ENCODE peak calls at places on chromosomes 1 and 21, in four cellular contexts. One of them, this sample, is unnamed.

GRCh38 chr1:116558140-116558549 is 12.7 kb downstream of the CD58 start:
- ATAC-seq in heart left ventricle: no peak
- ATAC-seq in body of pancreas: no peak
- ATAC-seq in right lobe of liver: no peak
- ATAC-seq in this sample: no peak

GRCh38 chr1:152582647-152583046 is 2.3 kb upstream of the LCE3D start:
- ATAC-seq in heart left ventricle: no peak
- ATAC-seq in body of pancreas: no peak
- ATAC-seq in right lobe of liver: no peak
- ATAC-seq in this sample: no peak

GRCh38 chr1:29161977-29162376 is 19.7 kb downstream of the SRSF4 start:
- ATAC-seq in heart left ventricle: no peak
- ATAC-seq in body of pancreas: no peak
- ATAC-seq in right lobe of liver: no peak
- ATAC-seq in this sample: no peak

GRCh38 chr1:238642231-238642630 is 744.1 kb upstream of the CHRM3 start:
- ATAC-seq in heart left ventricle: no peak
- ATAC-seq in body of pancreas: no peak
- ATAC-seq in right lobe of liver: no peak
- ATAC-seq in this sample: no peak

GRCh38 chr1:43363935-43364525 is 3.8 kb downstream of the ELOVL1 start:
- ATAC-seq in heart left ventricle: no peak
- ATAC-seq in body of pancreas: no peak
- ATAC-seq in right lobe of liver: no peak
- ATAC-seq in this sample: no peak

GRCh38 chr1:214002472-214002871 is 14.7 kb downstream of the PROX1 start:
- ATAC-seq in heart left ventricle: peak
- ATAC-seq in body of pancreas: peak
- ATAC-seq in right lobe of liver: peak
- ATAC-seq in this sample: no peak

GRCh38 chr1:72516826-72517225 is 234.5 kb upstream of the NEGR1 start:
- ATAC-seq in heart left ventricle: no peak
- ATAC-seq in body of pancreas: peak
- ATAC-seq in right lobe of liver: no peak
- ATAC-seq in this sample: no peak

GRCh38 chr1:9078035-9078948 is 8.9 kb upstream of the SLC2A5 start:
- ATAC-seq in heart left ventricle: peak
- ATAC-seq in body of pancreas: peak
- ATAC-seq in right lobe of liver: no peak
- ATAC-seq in this sample: no peak

GRCh38 chr1:93716974-93717373 is 35.3 kb upstream of the BCAR3 start:
- ATAC-seq in heart left ventricle: no peak
- ATAC-seq in body of pancreas: no peak
- ATAC-seq in right lobe of liver: no peak
- ATAC-seq in this sample: no peak

GRCh38 chr1:198597690-198598430 is 41.0 kb upstream of the PTPRC start:
- ATAC-seq in heart left ventricle: no peak
- ATAC-seq in body of pancreas: no peak
- ATAC-seq in right lobe of liver: no peak
- ATAC-seq in this sample: no peak

GRCh38 chr1:201582261-201582951 is 43.5 kb downstream of the NAV1 start:
- ATAC-seq in heart left ventricle: peak
- ATAC-seq in body of pancreas: no peak
- ATAC-seq in right lobe of liver: peak
- ATAC-seq in this sample: no peak

GRCh38 chr1:51850420-51851297 is 27.9 kb downstream of the NRDC start:
- ATAC-seq in heart left ventricle: peak
- ATAC-seq in body of pancreas: peak
- ATAC-seq in right lobe of liver: no peak
- ATAC-seq in this sample: no peak

GRCh38 chr1:211378844-211379243 is 52.2 kb downstream of the TRAF5 start:
- ATAC-seq in heart left ventricle: no peak
- ATAC-seq in body of pancreas: no peak
- ATAC-seq in right lobe of liver: no peak
- ATAC-seq in this sample: no peak

GRCh38 chr1:169561692-169562091 is 24.6 kb downstream of the F5 start:
- ATAC-seq in heart left ventricle: no peak
- ATAC-seq in body of pancreas: no peak
- ATAC-seq in right lobe of liver: no peak
- ATAC-seq in this sample: no peak

GRCh38 chr21:31387560-31388186 is 43.6 kb upstream of the TIAM1 start:
- ATAC-seq in heart left ventricle: no peak
- ATAC-seq in body of pancreas: no peak
- ATAC-seq in right lobe of liver: no peak
- ATAC-seq in this sample: no peak

GRCh38 chr1:202656057-202656456 is 54.2 kb downstream of the SYT2 start:
- ATAC-seq in heart left ventricle: peak
- ATAC-seq in body of pancreas: no peak
- ATAC-seq in right lobe of liver: no peak
- ATAC-seq in this sample: no peak

GRCh38 chr1:175471039-175471800 is 272.2 kb downstream of the TNR start:
- ATAC-seq in heart left ventricle: peak
- ATAC-seq in body of pancreas: no peak
- ATAC-seq in right lobe of liver: no peak
- ATAC-seq in this sample: no peak

GRCh38 chr1:109059026-109059425 is 16.8 kb downstream of the TAF13 start:
- ATAC-seq in heart left ventricle: no peak
- ATAC-seq in body of pancreas: no peak
- ATAC-seq in right lobe of liver: no peak
- ATAC-seq in this sample: no peak

GRCh38 chr1:219702551-219703215 is 89.8 kb upstream of the ZC3H11B start:
- ATAC-seq in heart left ventricle: no peak
- ATAC-seq in body of pancreas: no peak
- ATAC-seq in right lobe of liver: no peak
- ATAC-seq in this sample: no peak

GRCh38 chr1:52574594-52574993 is 21.7 kb upstream of the TUT4 start:
- ATAC-seq in heart left ventricle: no peak
- ATAC-seq in body of pancreas: no peak
- ATAC-seq in right lobe of liver: no peak
- ATAC-seq in this sample: no peak

GRCh38 chr1:219417610-219418009 is 195.3 kb downstream of the ZC3H11B start:
- ATAC-seq in heart left ventricle: peak
- ATAC-seq in body of pancreas: no peak
- ATAC-seq in right lobe of liver: no peak
- ATAC-seq in this sample: no peak

GRCh38 chr1:30757196-30757949 is at the start of gene LAPTM5:
- ATAC-seq in heart left ventricle: peak
- ATAC-seq in body of pancreas: no peak
- ATAC-seq in right lobe of liver: peak
- ATAC-seq in this sample: peak

GRCh38 chr21:36784942-36785341 is 86.0 kb downstream of the SIM2 start:
- ATAC-seq in heart left ventricle: peak
- ATAC-seq in body of pancreas: no peak
- ATAC-seq in right lobe of liver: no peak
- ATAC-seq in this sample: no peak

GRCh38 chr21:43985690-43986251 is 26.3 kb upstream of the TRAPPC10 start:
- ATAC-seq in heart left ventricle: peak
- ATAC-seq in body of pancreas: no peak
- ATAC-seq in right lobe of liver: peak
- ATAC-seq in this sample: no peak

GRCh38 chr1:210189426-210189825 is 43.2 kb upstream of the SERTAD4 start:
- ATAC-seq in heart left ventricle: no peak
- ATAC-seq in body of pancreas: no peak
- ATAC-seq in right lobe of liver: no peak
- ATAC-seq in this sample: no peak

GRCh38 chr1:109425902-109426277 is 358 bp downstream of the PSMA5 start:
- ATAC-seq in heart left ventricle: peak
- ATAC-seq in body of pancreas: peak
- ATAC-seq in right lobe of liver: peak
- ATAC-seq in this sample: peak

GRCh38 chr1:201663777-201664176 is 124.8 kb downstream of the NAV1 start:
- ATAC-seq in heart left ventricle: no peak
- ATAC-seq in body of pancreas: no peak
- ATAC-seq in right lobe of liver: no peak
- ATAC-seq in this sample: no peak

GRCh38 chr1:201383647-201384405 is 6.3 kb upstream of the TNNT2 start:
- ATAC-seq in heart left ventricle: peak
- ATAC-seq in body of pancreas: no peak
- ATAC-seq in right lobe of liver: no peak
- ATAC-seq in this sample: no peak

GRCh38 chr1:184622136-184622823 is 132.4 kb downstream of the EDEM3 start:
- ATAC-seq in heart left ventricle: peak
- ATAC-seq in body of pancreas: peak
- ATAC-seq in right lobe of liver: peak
- ATAC-seq in this sample: peak
- TF ChIP-seq POLR2A in heart left ventricle: no peak
- TF ChIP-seq POLR2A in body of pancreas: no peak
- TF ChIP-seq POLR2A in right lobe of liver: peak
- TF ChIP-seq POLR2A in this sample: peak

GRCh38 chr1:2044510-2045319 is 5.5 kb upstream of the PRKCZ start:
- ATAC-seq in heart left ventricle: peak
- ATAC-seq in body of pancreas: peak
- ATAC-seq in right lobe of liver: peak
- ATAC-seq in this sample: peak

GRCh38 chr1:2047749-2048729 is 2.2 kb upstream of the PRKCZ start:
- ATAC-seq in heart left ventricle: no peak
- ATAC-seq in body of pancreas: no peak
- ATAC-seq in right lobe of liver: no peak
- ATAC-seq in this sample: no peak

GRCh38 chr1:2046953-2047748 is 3.1 kb upstream of the PRKCZ start:
- ATAC-seq in heart left ventricle: no peak
- ATAC-seq in body of pancreas: no peak
- ATAC-seq in right lobe of liver: peak
- ATAC-seq in this sample: no peak

GRCh38 chr1:2045468-2046224 is 4.6 kb upstream of the PRKCZ start:
- ATAC-seq in heart left ventricle: no peak
- ATAC-seq in body of pancreas: no peak
- ATAC-seq in right lobe of liver: no peak
- ATAC-seq in this sample: peak

GRCh38 chr1:2046225-2046917 is 3.8 kb upstream of the PRKCZ start:
- ATAC-seq in heart left ventricle: peak
- ATAC-seq in body of pancreas: peak
- ATAC-seq in right lobe of liver: peak
- ATAC-seq in this sample: no peak
- TF ChIP-seq CTCF in heart left ventricle: peak
- TF ChIP-seq CTCF in body of pancreas: peak
- TF ChIP-seq CTCF in right lobe of liver: peak
- TF ChIP-seq CTCF in this sample: peak

GRCh38 chr1:26410706-26411623 is at the start of gene LIN28A:
- ATAC-seq in heart left ventricle: no peak
- ATAC-seq in body of pancreas: no peak
- ATAC-seq in right lobe of liver: no peak
- ATAC-seq in this sample: no peak
- H3K4me3 ChIP-seq in heart left ventricle: no peak
- H3K4me3 ChIP-seq in body of pancreas: no peak
- H3K4me3 ChIP-seq in right lobe of liver: no peak
- H3K4me3 ChIP-seq in this sample: no peak

DNA sequence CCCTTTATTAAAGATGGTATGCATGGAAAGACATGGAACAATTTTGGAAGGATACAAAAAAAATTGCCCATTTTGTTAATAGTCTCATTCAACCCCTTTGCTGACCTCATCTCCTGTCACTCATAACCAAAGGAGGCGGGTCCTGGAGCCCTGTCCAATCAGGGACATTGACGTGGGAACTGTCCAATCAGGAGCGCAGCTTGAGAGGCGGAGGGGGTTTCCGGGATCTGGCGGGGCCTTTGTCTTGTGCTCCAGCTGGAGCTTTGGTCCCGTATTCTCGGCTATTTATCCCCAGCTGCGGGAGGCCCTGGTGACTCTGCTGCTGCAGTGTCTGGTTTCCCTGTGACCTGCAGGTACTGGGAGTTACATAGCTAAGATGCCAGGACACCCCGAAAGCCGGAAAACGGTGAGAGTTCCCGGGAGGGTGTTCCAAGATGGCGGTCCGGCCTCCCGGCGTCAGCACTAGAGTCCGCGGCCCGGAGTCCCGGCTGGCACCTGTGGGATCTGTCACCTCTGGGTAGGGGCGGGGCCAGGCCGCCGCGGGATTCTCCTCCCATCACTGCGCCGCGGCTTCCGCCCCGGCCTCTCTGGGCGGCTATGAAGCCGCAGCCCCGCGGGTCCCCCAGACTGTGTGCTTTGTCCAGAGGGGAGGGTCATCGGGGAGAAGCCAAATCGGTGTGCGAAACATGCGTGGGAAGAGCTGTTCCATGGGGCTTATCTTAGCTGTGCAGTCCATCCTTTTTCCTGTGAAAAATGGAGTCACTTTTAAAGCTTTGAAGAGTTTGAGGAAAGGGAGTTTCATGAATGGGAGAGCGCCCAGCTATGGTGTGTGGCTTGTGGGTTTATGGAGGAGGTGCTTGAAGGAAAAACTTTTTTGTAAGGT is at the start of gene ZNF678:
- ATAC-seq in heart left ventricle: peak
- ATAC-seq in body of pancreas: peak
- ATAC-seq in right lobe of liver: peak
- ATAC-seq in this sample: peak
- TF ChIP-seq POLR2A in heart left ventricle: peak
- TF ChIP-seq POLR2A in body of pancreas: peak
- TF ChIP-seq POLR2A in right lobe of liver: peak
- TF ChIP-seq POLR2A in this sample: peak

This sample was measured in gastroesophageal sphincter.